ENCODE peak calls at places on chromosome 1, in ten cellular contexts. D is GM23338; U is neuronal stem cell; Q is cardiac muscle cell; R is ovary; W is effector memory CD4-positive, alpha-beta T cell; T is psoas muscle; P is HCT116; K is mammary epithelial cell; E is tibial artery. C is an unnamed sample.

GRCh38 chr1:217506878-217507277 is 124.0 kb downstream of the GPATCH2 start:
- DNase-seq in R (no peak), P (no peak), W (no peak), K (peak), E (no peak), D (no peak), Q (no peak), U (no peak), T (no peak), C (no peak)

GRCh38 chr1:15008783-15009709 is 144.5 kb upstream of the TMEM51 start:
- DNase-seq in U (no peak), K (no peak), E (no peak), D (peak), R (no peak), T (no peak), W (no peak), Q (peak), P (no peak), C (no peak)

GRCh38 chr1:21152423-21153100 is 24.1 kb downstream of the EIF4G3 start:
- DNase-seq in T (peak), D (no peak), W (no peak), Q (no peak), P (no peak), E (no peak), U (no peak), K (no peak), R (no peak), C (no peak)

GRCh38 chr1:6638226-6638625 is 13.6 kb downstream of the THAP3 start:
- DNase-seq in K (no peak), P (no peak), Q (peak), D (no peak), W (no peak), U (no peak), R (peak), E (peak), T (peak), C (peak)

GRCh38 chr1:199096601-199097000 is 457.8 kb downstream of the PTPRC start:
- DNase-seq in T (no peak), R (no peak), E (no peak), D (no peak), P (no peak), K (no peak), U (no peak), W (no peak), Q (no peak), C (no peak)

GRCh38 chr1:56578963-56579875 is at the start of gene PLPP3:
- DNase-seq in U (peak), D (peak), W (no peak), T (peak), Q (peak), E (peak), P (peak), K (peak), R (peak), C (peak)

GRCh38 chr1:32769524-32770220 is 47.5 kb downstream of the YARS1 start:
- DNase-seq in T (peak), R (peak), U (no peak), K (peak), P (peak), D (no peak), E (no peak), Q (peak), W (no peak), C (no peak)

GRCh38 chr1:35544976-35545375 is 12.2 kb downstream of the KIAA0319L start:
- DNase-seq in Q (peak), E (no peak), D (peak), T (peak), W (peak), P (no peak), K (no peak), U (no peak), R (no peak), C (peak)

GRCh38 chr1:109567823-109568222 is 19.4 kb downstream of the GNAI3 start:
- DNase-seq in T (no peak), D (no peak), P (no peak), E (no peak), W (no peak), Q (no peak), K (no peak), U (no peak), R (no peak), C (no peak)

GRCh38 chr1:53838654-53838974 is 518 bp upstream of the NDC1 start:
- DNase-seq in P (no peak), T (no peak), R (no peak), U (no peak), D (no peak), E (no peak), W (no peak), K (no peak), Q (no peak), C (no peak)
- H3K27ac ChIP-seq in P (peak), T (peak), R (peak), U (no peak), D (no peak), E (peak), W (peak), K (peak), Q (peak), C (peak)

DNA sequence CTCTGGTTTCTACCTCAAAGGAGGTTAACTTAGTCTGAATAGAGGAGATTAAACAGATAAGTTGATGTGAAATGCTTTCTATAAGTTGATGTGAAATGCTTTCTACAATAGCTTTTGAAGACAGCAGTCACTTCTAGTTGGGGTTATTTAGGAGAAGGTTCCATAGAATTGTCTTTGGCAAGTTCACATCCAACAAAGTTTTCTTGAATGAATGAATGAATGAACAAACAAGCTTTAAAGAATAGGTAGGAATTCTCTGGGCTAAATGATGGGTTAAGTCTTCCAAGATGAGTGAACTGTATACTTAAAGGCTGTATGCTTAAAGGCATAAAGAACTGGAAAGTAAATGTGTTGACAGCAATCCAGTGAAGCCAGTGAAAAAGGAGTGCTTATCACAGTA is 1.9 kb downstream of the CDC73 start:
- DNase-seq in D (no peak), E (no peak), W (no peak), R (no peak), K (no peak), Q (no peak), U (no peak), P (no peak), T (no peak), C (no peak)
- H3K4me3 ChIP-seq in D (peak), E (peak), W (no peak), R (no peak), K (peak), Q (peak), U (peak), P (peak), T (peak), C (no peak)

GRCh38 chr1:87346130-87346804 is 17.6 kb downstream of the LMO4 start:
- DNase-seq in R (no peak), P (no peak), K (no peak), D (peak), T (no peak), Q (no peak), U (no peak), E (no peak), W (no peak), C (no peak)
- H3K27ac ChIP-seq in R (no peak), P (no peak), K (no peak), D (peak), T (no peak), Q (peak), U (no peak), E (no peak), W (no peak), C (no peak)

DNA sequence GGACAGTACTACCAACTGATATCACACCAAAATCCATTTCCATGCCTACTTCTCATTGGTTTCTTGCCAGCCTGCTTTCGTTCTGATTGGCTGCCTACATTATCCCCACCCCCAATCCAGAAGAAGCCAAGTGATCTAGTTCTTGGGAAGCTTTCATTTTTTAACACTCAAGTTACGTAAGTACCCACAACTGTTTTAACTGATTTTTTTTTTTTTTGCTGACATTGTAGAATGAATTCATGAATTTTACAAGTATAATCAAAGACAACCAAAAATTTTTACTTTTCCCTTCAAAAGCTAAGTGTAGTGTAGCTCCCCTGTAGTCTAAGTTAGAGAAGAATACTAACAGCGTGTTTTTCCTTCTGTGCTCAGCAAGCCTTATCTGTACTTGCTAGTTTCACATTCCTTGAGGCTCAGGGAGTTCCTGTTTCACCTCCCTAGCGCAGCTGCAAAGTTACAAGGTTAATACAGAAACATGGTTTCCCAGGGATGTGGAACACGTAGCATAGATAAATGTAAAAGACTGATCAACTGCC is at the start of gene SLC9C2:
- DNase-seq in Q (peak), E (no peak), P (no peak), W (no peak), K (no peak), D (no peak), R (peak), U (no peak), T (no peak), C (peak)
- H3K4me3 ChIP-seq in Q (no peak), E (no peak), P (no peak), W (no peak), K (peak), D (no peak), R (peak), U (no peak), T (peak), C (no peak)

DNA sequence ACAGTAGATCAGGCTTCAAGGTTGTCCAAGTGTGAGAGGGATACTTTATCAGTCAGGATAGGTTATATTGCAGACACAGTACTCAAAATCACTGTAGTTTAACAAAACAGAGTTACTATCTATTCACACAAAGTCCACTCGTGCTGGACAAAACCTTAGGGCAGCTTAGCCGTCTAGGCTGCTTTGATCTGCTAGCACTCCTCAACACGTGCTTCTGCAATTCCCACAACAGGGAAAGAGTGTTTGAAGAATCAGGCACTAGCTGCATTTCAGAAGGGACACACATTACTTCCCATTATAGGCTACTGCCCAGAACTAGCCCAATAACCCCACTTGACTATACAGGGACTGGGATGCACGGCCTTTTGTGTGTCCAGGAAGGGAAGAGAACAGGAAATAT is 39.4 kb downstream of the MEF2D start:
- DNase-seq in P (no peak), U (no peak), K (no peak), E (no peak), W (no peak), T (no peak), D (no peak), R (no peak), Q (no peak), C (no peak)
- H3K27ac ChIP-seq in P (no peak), U (no peak), K (no peak), E (peak), W (no peak), T (peak), D (no peak), R (no peak), Q (peak), C (no peak)

DNA sequence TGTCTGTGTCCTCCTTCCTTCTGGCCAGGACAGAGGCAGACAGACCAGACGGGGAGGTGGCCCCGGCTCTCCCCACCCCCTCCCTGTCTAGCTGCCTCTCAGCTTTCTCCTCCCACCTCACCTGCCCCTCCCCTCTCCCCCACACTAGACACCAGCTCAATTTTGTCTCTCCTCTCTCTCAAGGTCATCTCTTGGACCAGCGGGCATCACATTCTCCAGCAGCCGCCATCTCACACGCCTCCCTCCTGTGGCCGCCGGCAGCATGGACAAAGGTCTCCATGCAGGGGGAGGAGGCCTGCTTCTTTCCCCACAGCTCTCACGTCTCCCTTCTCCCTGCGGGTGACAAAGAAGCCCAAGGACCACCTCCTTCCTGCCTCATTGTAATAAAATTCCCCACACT is 14.5 kb downstream of the OPTC start:
- DNase-seq in R (peak), P (no peak), D (no peak), T (no peak), U (no peak), Q (no peak), W (no peak), K (no peak), E (no peak), C (no peak)
- H3K4me3 ChIP-seq in R (no peak), P (no peak), D (no peak), T (no peak), U (peak), Q (no peak), W (no peak), K (no peak), E (no peak), C (no peak)

GRCh38 chr1:40662864-40663263 is 2.6 kb downstream of the RIMS3 start:
- DNase-seq in Q (peak), W (no peak), U (no peak), P (no peak), K (peak), R (no peak), D (no peak), T (no peak), E (no peak), C (no peak)
- H3K27ac ChIP-seq in Q (peak), W (no peak), U (no peak), P (no peak), K (no peak), R (no peak), D (no peak), T (no peak), E (peak), C (no peak)

DNA sequence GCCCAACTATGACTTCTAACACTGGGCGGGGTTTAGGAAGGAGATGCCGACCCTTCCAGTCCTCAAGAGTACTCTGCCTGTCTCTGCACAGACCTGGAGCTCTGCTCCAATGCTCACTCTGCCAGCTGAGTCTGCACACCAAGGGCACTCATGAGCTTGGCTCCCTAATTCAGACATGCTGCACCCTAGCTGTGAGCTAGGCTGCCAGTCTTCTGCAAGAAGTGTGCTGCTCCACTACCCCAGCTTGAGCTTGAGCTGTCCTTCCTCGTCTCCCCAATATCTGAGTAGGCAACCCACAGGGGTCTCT is 13.2 kb downstream of the TP53BP2 start:
- DNase-seq in K (no peak), U (no peak), P (no peak), R (no peak), W (no peak), T (no peak), Q (no peak), E (no peak), D (no peak), C (no peak)
- H3K4me3 ChIP-seq in K (no peak), U (no peak), P (no peak), R (no peak), W (peak), T (no peak), Q (no peak), E (no peak), D (no peak), C (no peak)

GRCh38 chr1:204258213-204259115 is 44.7 kb upstream of the GOLT1A start:
- DNase-seq in U (peak), K (peak), T (peak), E (no peak), R (peak), Q (peak), W (no peak), D (peak), P (peak), C (peak)
- H3K27ac ChIP-seq in U (no peak), K (no peak), T (no peak), E (no peak), R (no peak), Q (peak), W (no peak), D (no peak), P (no peak), C (no peak)

DNA sequence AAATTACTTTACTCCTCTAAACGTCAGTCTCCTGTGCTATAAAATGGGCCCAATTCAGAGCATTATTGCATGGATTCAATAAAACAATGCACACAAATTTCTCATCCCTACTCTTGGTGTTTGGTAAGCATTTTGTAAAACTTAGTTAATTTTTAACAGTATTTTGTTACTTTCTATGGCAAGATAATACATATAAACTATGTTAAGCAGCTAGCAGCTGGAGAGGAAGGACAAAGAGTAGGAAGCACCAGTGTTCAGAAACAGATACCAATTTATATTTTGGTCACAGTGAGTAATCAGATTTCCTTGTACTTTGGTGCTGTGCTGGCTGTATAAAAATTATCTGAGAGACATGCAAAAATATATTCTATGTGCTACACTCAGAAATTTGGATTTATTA is 100.2 kb upstream of the C1orf87 start:
- DNase-seq in W (no peak), R (no peak), T (no peak), D (no peak), K (no peak), P (no peak), U (no peak), E (no peak), Q (no peak), C (no peak)
- H3K4me3 ChIP-seq in W (no peak), R (no peak), T (no peak), D (no peak), K (no peak), P (no peak), U (no peak), E (no peak), Q (no peak), C (no peak)

C was measured in body of pancreas.